ENCODE peak calls at places on chromosomes 3 and 15, in seven cellular contexts. I, G, N, X, K, J and R are unnamed samples.

GRCh38 chr3:192408721-192409151 is 318.6 kb downstream of the FGF12 start:
- DNase-seq in N (no peak), G (no peak), I (no peak), X (no peak), K (no peak), J (no peak), R (no peak)

GRCh38 chr3:186361612-186362408 is at the start of gene DGKG:
- DNase-seq in G (no peak), K (peak; percentile 33), J (peak; percentile 55), I (no peak), X (peak; percentile 1), N (no peak), R (no peak)

GRCh38 chr3:66561374-66561773 is 60.6 kb upstream of the LRIG1 start:
- DNase-seq in X (no peak), I (no peak), G (no peak), J (no peak), N (peak; percentile 26), K (no peak), R (no peak)

GRCh38 chr3:47424434-47425382 is 43.9 kb downstream of the PTPN23 start:
- DNase-seq in K (no peak), G (no peak), J (no peak), I (no peak), N (no peak), X (no peak), R (no peak)

GRCh38 chr3:32392530-32393302 is 1.1 kb downstream of the CMTM7 start:
- DNase-seq in K (no peak), J (peak; percentile 61), X (no peak), G (no peak), I (peak; percentile 56), N (peak; percentile 79), R (no peak)

GRCh38 chr3:71244153-71245051 is 339.1 kb downstream of the FOXP1 start:
- DNase-seq in I (no peak), K (no peak), X (no peak), J (no peak), N (no peak), G (no peak), R (no peak)

GRCh38 chr3:193788189-193788946 is 195.4 kb downstream of the OPA1 start:
- DNase-seq in K (peak; percentile 66), N (peak; percentile 10), X (peak; percentile 81), I (peak; percentile 41), J (peak; percentile 75), G (no peak), R (no peak)

GRCh38 chr15:90918034-90918788 is 14.1 kb downstream of the HDDC3 start:
- DNase-seq in G (no peak), J (no peak), K (no peak), N (no peak), I (no peak), X (no peak), R (no peak)

GRCh38 chr3:69181592-69182211 is 59.3 kb upstream of the LMOD3 start:
- DNase-seq in I (peak; percentile 25), X (no peak), N (peak; percentile 82), G (no peak), J (no peak), K (no peak), R (peak; percentile 6)

GRCh38 chr15:57353317-57353804 is 22.9 kb upstream of the CGNL1 start:
- DNase-seq in G (no peak), N (no peak), X (no peak), J (no peak), I (no peak), K (peak; percentile 33), R (no peak)

GRCh38 chr3:15629860-15630597 is 28.5 kb downstream of the BTD start:
- DNase-seq in J (peak; percentile 70), N (peak; percentile 82), X (peak; percentile 87), G (peak; percentile 59), K (peak; percentile 90), I (peak; percentile 79), R (no peak)

GRCh38 chr15:31230630-31231485 is 95.8 kb upstream of the KLF13 start:
- DNase-seq in K (peak; percentile 98), G (no peak), N (no peak), I (no peak), J (no peak), X (peak; percentile 100), R (no peak)

GRCh38 chr3:4983739-4984510 is 4.7 kb downstream of the BHLHE40 start:
- DNase-seq in K (peak; percentile 95), J (peak; percentile 69), I (peak; percentile 52), X (peak; percentile 62), N (peak; percentile 68), G (peak; percentile 87), R (peak; percentile 75)

GRCh38 chr3:157120071-157120892 is 39.7 kb downstream of the CCNL1 start:
- DNase-seq in J (peak; percentile 74), K (no peak), N (no peak), G (no peak), X (no peak), I (no peak), R (no peak)

GRCh38 chr3:191641789-191642188 is 180.8 kb downstream of the PYDC2 start:
- DNase-seq in G (no peak), I (no peak), K (no peak), N (no peak), J (no peak), X (no peak), R (no peak)

GRCh38 chr3:36901588-36901987 is 43.3 kb downstream of the TRANK1 start:
- DNase-seq in N (no peak), I (no peak), J (no peak), X (no peak), G (no peak), K (no peak), R (no peak)

GRCh38 chr3:97360804-97361203 is 403.8 kb upstream of the ARL6 start:
- DNase-seq in G (no peak), K (no peak), J (no peak), X (no peak), I (no peak), N (no peak), R (no peak)

GRCh38 chr3:147419062-147419701 is 10.0 kb downstream of the ZIC1 start:
- DNase-seq in I (no peak), K (peak; percentile 39), N (peak; percentile 38), G (no peak), X (no peak), J (peak; percentile 33), R (no peak)
- H3K4me3 ChIP-seq in I (no peak overlapping the region), K (no peak overlapping the region), N (peak overlapping the region; percentile 49), G (peak overlapping the region; percentile 36), X (no peak overlapping the region), J (no peak overlapping the region), R (peak overlapping the region; percentile 35)

GRCh38 chr15:70902105-70902504 is 9.5 kb downstream of the LRRC49 start:
- DNase-seq in X (no peak), G (peak; percentile 57), I (no peak), K (no peak), N (peak; percentile 80), J (no peak), R (peak; percentile 72)
- TF ChIP-seq CTCF in X (no peak), G (no peak), I (no peak), K (no peak), N (no peak), J (no peak), R (no peak)

DNA sequence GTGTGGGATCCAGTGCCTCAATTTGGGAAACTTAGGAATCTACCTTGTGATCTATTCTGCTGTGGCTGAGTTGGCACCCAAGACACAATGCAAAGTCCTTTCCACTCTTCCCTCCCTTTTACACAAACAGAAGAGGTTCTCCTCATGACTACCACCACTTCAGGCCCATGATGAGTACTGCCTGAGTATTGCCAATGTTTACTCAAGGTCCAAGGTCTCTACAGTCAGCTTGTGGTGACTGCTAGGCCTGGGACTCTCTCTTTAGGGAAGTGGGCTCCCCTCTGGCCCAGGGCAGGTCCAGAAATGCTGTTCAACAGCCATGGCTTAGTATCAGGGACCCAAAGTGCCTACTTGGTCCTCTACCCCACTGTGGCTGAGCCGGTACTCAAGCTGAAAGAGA is 56.8 kb upstream of the PEX5L start:
- DNase-seq in N (no peak), K (no peak), J (no peak), G (no peak), X (no peak), I (no peak), R (no peak)
- H3K4me3 ChIP-seq in N (no peak overlapping the region), K (no peak overlapping the region), J (no peak overlapping the region), G (no peak overlapping the region), X (no peak overlapping the region), I (no peak overlapping the region), R (no peak overlapping the region)

DNA sequence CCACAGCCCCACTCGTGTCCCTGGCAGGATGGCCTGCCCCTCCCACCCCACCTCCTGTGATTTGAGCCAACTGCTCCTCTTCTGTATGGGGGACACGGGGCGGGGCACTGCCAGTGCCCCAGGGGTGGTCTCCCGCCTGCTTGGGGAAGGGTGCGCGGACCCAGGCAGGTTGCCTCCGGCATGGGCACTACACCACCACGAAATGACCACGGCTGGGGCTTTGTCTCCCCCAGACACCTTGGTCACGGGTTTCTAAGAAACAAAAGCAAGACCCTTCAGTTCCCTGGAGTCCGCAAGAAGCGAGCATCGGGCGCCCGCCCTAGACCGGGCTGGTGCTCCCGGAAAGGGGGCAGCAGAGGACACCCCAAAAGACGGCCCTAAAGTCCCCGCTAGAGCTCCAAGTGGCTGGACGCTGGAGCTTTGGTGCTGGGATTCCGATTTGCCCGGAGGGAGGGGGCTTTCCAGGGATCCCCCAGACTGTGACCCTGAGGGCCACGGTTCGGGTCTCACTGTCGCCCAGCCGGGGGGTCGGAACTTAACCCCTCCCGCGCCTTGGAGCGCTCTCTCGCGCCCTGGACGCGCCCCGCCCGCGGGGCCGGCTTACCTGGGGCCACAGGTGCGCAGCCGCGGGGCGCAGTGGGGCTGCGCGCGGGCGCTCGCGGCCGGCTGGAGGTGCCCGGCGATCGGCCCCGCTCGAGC is 219.5 kb upstream of the PRICKLE2 start:
- DNase-seq in X (no peak), N (no peak), I (no peak), G (no peak), J (peak; percentile 23), K (no peak), R (no peak)
- TF ChIP-seq CTCF in X (no peak), N (no peak), I (no peak), G (peak; percentile 7), J (no peak), K (no peak), R (peak; percentile 25)

GRCh38 chr15:62902821-62903220 is 139.7 kb upstream of the TPM1 start:
- DNase-seq in K (no peak), G (no peak), I (no peak), X (no peak), J (no peak), N (no peak), R (no peak)
- H3K4me3 ChIP-seq in K (no peak overlapping the region), G (no peak overlapping the region), I (no peak overlapping the region), X (no peak overlapping the region), J (no peak overlapping the region), N (no peak overlapping the region), R (no peak overlapping the region)